ENCODE peak calls at places on chromosomes 16 and 17, in eight cellular contexts. W, C, Q, Y, I, P, U and Z are unnamed samples.

GRCh38 chr16:88880226-88881051 is 14.0 kb upstream of the PABPN1L start:
- DNase-seq in I (no peak), Y (no peak), C (no peak), W (no peak), P (no peak), U (no peak), Q (no peak), Z (no peak)

GRCh38 chr16:63938661-63939060 is 1183.2 kb downstream of the CDH11 start:
- DNase-seq in W (no peak), Q (no peak), C (no peak), Y (peak), U (no peak), P (peak), I (no peak), Z (no peak)

GRCh38 chr16:53087101-53087500 is 32.3 kb downstream of the CHD9 start:
- DNase-seq in U (no peak), I (peak), W (peak), Y (no peak), Q (no peak), C (no peak), P (peak), Z (peak)

GRCh38 chr17:69533481-69534234 is 119.2 kb downstream of the MAP2K6 start:
- DNase-seq in U (no peak), P (no peak), Y (no peak), C (no peak), Q (no peak), W (no peak), I (no peak), Z (no peak)

GRCh38 chr16:28180660-28181556 is 30.9 kb downstream of the XPO6 start:
- DNase-seq in W (peak), I (peak), C (no peak), Y (peak), Q (no peak), P (peak), U (no peak), Z (no peak)

GRCh38 chr16:73248316-73248715 is 200.4 kb upstream of the ZFHX3 start:
- DNase-seq in Y (no peak), I (no peak), P (no peak), W (no peak), Q (no peak), C (no peak), U (no peak), Z (no peak)

GRCh38 chr17:78144146-78144719 is 2.0 kb upstream of the C17orf99 start:
- DNase-seq in C (peak), W (peak), Q (peak), Y (peak), P (peak), U (peak), I (peak), Z (peak)

GRCh38 chr16:71431991-71432390 is 9.9 kb downstream of the TLE7 start:
- DNase-seq in Q (no peak), P (no peak), I (no peak), W (no peak), Y (no peak), C (no peak), U (no peak), Z (no peak)

GRCh38 chr16:19715566-19715965 is 2.5 kb downstream of the KNOP1 start:
- DNase-seq in Q (no peak), C (no peak), P (no peak), Y (no peak), I (no peak), W (no peak), U (no peak), Z (no peak)

GRCh38 chr17:18319604-18320256 is 4.6 kb downstream of the SMCR8 start:
- DNase-seq in I (peak), W (peak), C (no peak), Q (no peak), Y (peak), U (no peak), P (peak), Z (peak)

GRCh38 chr16:56603589-56603988 is 4.8 kb upstream of the MT2A start:
- DNase-seq in Q (no peak), U (no peak), C (peak), I (peak), Y (peak), P (peak), W (peak), Z (peak)

GRCh38 chr17:4409659-4410058 is 24.1 kb upstream of the SPNS3 start:
- DNase-seq in P (peak), W (peak), I (peak), C (no peak), Y (no peak), Q (no peak), U (no peak), Z (peak)

GRCh38 chr17:80151333-80151732 is 4.4 kb upstream of the EIF4A3 start:
- DNase-seq in W (peak), Q (no peak), U (no peak), P (peak), C (no peak), Y (peak), I (peak), Z (peak)

GRCh38 chr17:49358638-49359247 is 3.3 kb downstream of the ZNF652 start:
- DNase-seq in Q (no peak), U (no peak), P (no peak), W (no peak), Y (no peak), C (no peak), I (no peak), Z (no peak)

GRCh38 chr17:70365098-70365583 is 195.8 kb downstream of the KCNJ2 start:
- DNase-seq in C (no peak), P (peak), Y (peak), U (no peak), W (peak), Q (no peak), I (peak), Z (peak)

GRCh38 chr17:14903810-14904209 is 361.3 kb downstream of the PMP22 start:
- DNase-seq in I (peak), Y (no peak), U (no peak), W (no peak), C (no peak), Q (no peak), P (peak), Z (no peak)

GRCh38 chr16:60077791-60078280 is 1343.7 kb upstream of the GOT2 start:
- DNase-seq in Y (no peak), C (no peak), P (no peak), U (no peak), W (no peak), Q (no peak), I (no peak), Z (no peak)

GRCh38 chr16:48393843-48394703 is 8.9 kb upstream of the SIAH1 start:
- DNase-seq in Y (peak), I (peak), U (no peak), C (peak), P (peak), Q (no peak), W (peak), Z (peak)

GRCh38 chr17:49575524-49576120 is at the start of gene NXPH3:
- DNase-seq in C (peak), I (peak), W (peak), Y (peak), P (peak), Q (peak), U (peak), Z (peak)

GRCh38 chr17:29949708-29950107 is 8.3 kb downstream of the EFCAB5 start:
- DNase-seq in C (no peak), U (no peak), Q (no peak), I (no peak), P (no peak), W (no peak), Y (no peak), Z (no peak)

GRCh38 chr17:66684256-66684655 is 150.7 kb upstream of the CACNG5 start:
- DNase-seq in U (no peak), W (no peak), P (no peak), I (peak), C (no peak), Q (no peak), Y (no peak), Z (no peak)

DNA sequence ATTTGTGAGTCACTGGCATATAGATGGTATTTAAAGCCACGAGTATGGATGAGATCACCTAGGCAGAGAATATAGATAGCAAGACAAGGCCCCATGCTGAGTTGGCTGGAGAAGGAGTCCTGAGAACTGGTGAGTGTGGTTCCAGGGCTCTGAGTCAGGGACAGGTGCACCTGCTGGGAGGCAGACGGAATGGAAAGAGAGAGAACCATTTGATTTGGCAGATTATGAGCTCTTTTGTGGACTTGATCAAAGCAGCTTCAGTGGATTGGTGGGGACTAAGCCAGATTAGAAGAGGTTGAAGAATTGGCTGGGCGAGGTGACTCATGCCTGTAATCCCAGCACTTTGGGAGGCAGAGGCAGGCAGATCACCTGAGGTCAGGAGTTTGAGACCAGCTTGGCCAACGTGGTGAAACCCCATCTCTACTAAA is 4.3 kb upstream of the C16orf92 start:
- DNase-seq in Q (no peak), P (peak), U (no peak), Y (no peak), I (peak), C (no peak), W (no peak), Z (no peak)
- TF ChIP-seq CTCF in Q (no peak), P (no peak), U (no peak), Y (no peak), I (no peak), C (no peak), W (no peak), Z (no peak)

GRCh38 chr16:23428351-23428750 is 24.6 kb downstream of the COG7 start:
- DNase-seq in I (no peak), W (no peak), C (no peak), P (no peak), Y (no peak), Q (no peak), U (no peak), Z (no peak)

GRCh38 chr16:23435500-23435899 is 17.5 kb downstream of the COG7 start:
- DNase-seq in I (peak), C (peak), Q (peak), U (no peak), P (peak), Y (peak), W (peak), Z (peak)

GRCh38 chr16:23434380-23434779 is 18.6 kb downstream of the COG7 start:
- DNase-seq in C (no peak), I (peak), U (no peak), Y (peak), P (peak), Q (no peak), W (peak), Z (peak)

GRCh38 chr16:23433261-23433920 is 19.6 kb downstream of the COG7 start:
- DNase-seq in I (no peak), P (no peak), Q (peak), W (no peak), Y (no peak), C (no peak), U (no peak), Z (no peak)

GRCh38 chr16:23432176-23433128 is 20.5 kb downstream of the COG7 start:
- DNase-seq in Y (peak), W (no peak), P (no peak), C (no peak), U (no peak), I (peak), Q (no peak), Z (no peak)
- TF ChIP-seq CTCF in Y (peak), W (no peak), P (no peak), C (peak), U (no peak), I (peak), Q (no peak), Z (no peak)

GRCh38 chr17:10771142-10771541 is 32.8 kb downstream of the TMEM238L start:
- DNase-seq in I (no peak), W (no peak), Q (no peak), C (no peak), P (no peak), Y (no peak), U (no peak), Z (no peak)

GRCh38 chr17:10775058-10775457 is 28.8 kb downstream of the TMEM238L start:
- DNase-seq in Y (no peak), C (no peak), Q (no peak), I (no peak), U (no peak), P (no peak), W (no peak), Z (no peak)

GRCh38 chr17:10769840-10770239 is 34.1 kb downstream of the TMEM238L start:
- DNase-seq in Q (no peak), I (no peak), W (no peak), C (no peak), Y (no peak), U (no peak), P (no peak), Z (no peak)

GRCh38 chr17:10775740-10776333 is 28.1 kb downstream of the TMEM238L start:
- DNase-seq in U (no peak), Y (no peak), W (no peak), C (no peak), I (no peak), Q (no peak), P (no peak), Z (no peak)

GRCh38 chr17:10772425-10773380 is 31.2 kb downstream of the TMEM238L start:
- DNase-seq in W (peak), U (no peak), P (peak), I (peak), Y (peak), Q (no peak), C (no peak), Z (peak)
- TF ChIP-seq CTCF in W (peak), U (peak), P (peak), I (peak), Y (peak), Q (peak), C (peak), Z (peak)

DNA sequence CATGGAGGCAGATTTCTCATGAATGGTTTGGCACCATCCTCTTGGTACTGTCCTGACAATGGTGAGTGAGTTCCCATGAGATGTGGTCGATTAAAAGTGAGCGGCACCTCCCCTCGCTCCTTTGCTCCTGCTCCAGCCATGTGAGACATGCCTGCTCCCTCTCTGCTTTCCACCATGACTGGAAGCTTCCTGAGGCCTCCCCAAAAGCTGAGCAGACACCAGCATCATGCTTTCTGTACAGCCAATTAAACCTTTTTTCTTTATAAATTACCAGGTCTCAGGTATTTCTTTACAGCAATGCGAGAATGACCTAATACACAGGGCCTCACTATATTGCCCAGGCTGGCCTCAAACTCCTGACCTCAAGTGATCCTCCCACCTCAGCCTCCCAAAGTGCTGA is 12.1 kb downstream of the ZNF500 start:
- DNase-seq in I (no peak), P (no peak), C (no peak), U (no peak), Y (no peak), Q (no peak), W (no peak), Z (no peak)
- TF ChIP-seq CTCF in I (no peak), P (no peak), C (no peak), U (no peak), Y (no peak), Q (no peak), W (no peak), Z (no peak)

GRCh38 chr16:303760-304505 is 21.0 kb downstream of the PDIA2 start:
- DNase-seq in P (no peak), C (no peak), W (peak), I (no peak), Q (no peak), Y (peak), U (no peak), Z (peak)
- TF ChIP-seq CTCF in P (peak), C (peak), W (no peak), I (no peak), Q (no peak), Y (no peak), U (no peak), Z (no peak)